ENCODE peak calls at places on chromosomes 4 and X, in ten cellular contexts. One of them, this sample, is unnamed.

GRCh38 chr4:182645511-182645910 is 271.7 kb downstream of the DCTD start:
- DNase-seq in naive thymus-derived CD4-positive, alpha-beta T cell: no peak
- DNase-seq in NCI-H524: no peak
- DNase-seq in stimulated activated CD8-positive, alpha-beta memory T cell treated with anti-CD3 and anti-CD28 coated beads, Interleukin-7, amount 100 ng/mL, for 1 hour: no peak
- DNase-seq in stimulated activated naive B cell treated with anti-CD40 and anti-IgM and Interleukin-4, amounts not matched to agents 10 μg/mL and 1 μg/mL and 100 μg/mL, for 72 hours: no peak
- DNase-seq in lung microvascular endothelial cell: no peak
- DNase-seq in amniotic epithelial cell: no peak
- DNase-seq in Caki2: no peak
- DNase-seq in left ventricle myocardium inferior: no peak
- DNase-seq in A172: no peak
- DNase-seq in this sample: no peak

GRCh38 chrX:56766554-56767412 is 37.7 kb downstream of the NBDY start:
- DNase-seq in Caki2: no peak
- DNase-seq in stimulated activated CD8-positive, alpha-beta memory T cell treated with anti-CD3 and anti-CD28 coated beads, Interleukin-7, amount 100 ng/mL, for 1 hour: no peak
- DNase-seq in stimulated activated naive B cell treated with anti-CD40 and anti-IgM and Interleukin-4, amounts not matched to agents 10 μg/mL and 1 μg/mL and 100 μg/mL, for 72 hours: no peak
- DNase-seq in left ventricle myocardium inferior: no peak
- DNase-seq in naive thymus-derived CD4-positive, alpha-beta T cell: peak
- DNase-seq in lung microvascular endothelial cell: no peak
- DNase-seq in amniotic epithelial cell: peak
- DNase-seq in A172: no peak
- DNase-seq in NCI-H524: no peak
- DNase-seq in this sample: no peak

GRCh38 chr4:6460876-6461275 is 11.5 kb downstream of the PPP2R2C start:
- DNase-seq in left ventricle myocardium inferior: no peak
- DNase-seq in NCI-H524: no peak
- DNase-seq in Caki2: no peak
- DNase-seq in A172: no peak
- DNase-seq in amniotic epithelial cell: no peak
- DNase-seq in stimulated activated naive B cell treated with anti-CD40 and anti-IgM and Interleukin-4, amounts not matched to agents 10 μg/mL and 1 μg/mL and 100 μg/mL, for 72 hours: no peak
- DNase-seq in lung microvascular endothelial cell: no peak
- DNase-seq in naive thymus-derived CD4-positive, alpha-beta T cell: no peak
- DNase-seq in stimulated activated CD8-positive, alpha-beta memory T cell treated with anti-CD3 and anti-CD28 coated beads, Interleukin-7, amount 100 ng/mL, for 1 hour: no peak
- DNase-seq in this sample: no peak

GRCh38 chr4:5558502-5558901 is 149.9 kb downstream of the EVC2 start:
- DNase-seq in stimulated activated CD8-positive, alpha-beta memory T cell treated with anti-CD3 and anti-CD28 coated beads, Interleukin-7, amount 100 ng/mL, for 1 hour: no peak
- DNase-seq in left ventricle myocardium inferior: no peak
- DNase-seq in amniotic epithelial cell: no peak
- DNase-seq in NCI-H524: no peak
- DNase-seq in lung microvascular endothelial cell: no peak
- DNase-seq in naive thymus-derived CD4-positive, alpha-beta T cell: no peak
- DNase-seq in Caki2: no peak
- DNase-seq in A172: no peak
- DNase-seq in stimulated activated naive B cell treated with anti-CD40 and anti-IgM and Interleukin-4, amounts not matched to agents 10 μg/mL and 1 μg/mL and 100 μg/mL, for 72 hours: no peak
- DNase-seq in this sample: no peak

GRCh38 chr4:157840630-157841029 is 332.2 kb downstream of the GASK1B start:
- DNase-seq in Caki2: no peak
- DNase-seq in A172: no peak
- DNase-seq in left ventricle myocardium inferior: no peak
- DNase-seq in stimulated activated CD8-positive, alpha-beta memory T cell treated with anti-CD3 and anti-CD28 coated beads, Interleukin-7, amount 100 ng/mL, for 1 hour: no peak
- DNase-seq in NCI-H524: no peak
- DNase-seq in lung microvascular endothelial cell: no peak
- DNase-seq in amniotic epithelial cell: no peak
- DNase-seq in stimulated activated naive B cell treated with anti-CD40 and anti-IgM and Interleukin-4, amounts not matched to agents 10 μg/mL and 1 μg/mL and 100 μg/mL, for 72 hours: no peak
- DNase-seq in naive thymus-derived CD4-positive, alpha-beta T cell: no peak
- DNase-seq in this sample: no peak

GRCh38 chr4:168515222-168516011 is 18.6 kb downstream of the PALLD start:
- DNase-seq in left ventricle myocardium inferior: peak
- DNase-seq in stimulated activated naive B cell treated with anti-CD40 and anti-IgM and Interleukin-4, amounts not matched to agents 10 μg/mL and 1 μg/mL and 100 μg/mL, for 72 hours: no peak
- DNase-seq in amniotic epithelial cell: no peak
- DNase-seq in Caki2: no peak
- DNase-seq in A172: no peak
- DNase-seq in stimulated activated CD8-positive, alpha-beta memory T cell treated with anti-CD3 and anti-CD28 coated beads, Interleukin-7, amount 100 ng/mL, for 1 hour: no peak
- DNase-seq in lung microvascular endothelial cell: peak
- DNase-seq in naive thymus-derived CD4-positive, alpha-beta T cell: no peak
- DNase-seq in NCI-H524: no peak
- DNase-seq in this sample: no peak

GRCh38 chr4:42588909-42589308 is 68.0 kb downstream of the ATP8A1 start:
- DNase-seq in naive thymus-derived CD4-positive, alpha-beta T cell: no peak
- DNase-seq in stimulated activated naive B cell treated with anti-CD40 and anti-IgM and Interleukin-4, amounts not matched to agents 10 μg/mL and 1 μg/mL and 100 μg/mL, for 72 hours: no peak
- DNase-seq in NCI-H524: no peak
- DNase-seq in lung microvascular endothelial cell: no peak
- DNase-seq in stimulated activated CD8-positive, alpha-beta memory T cell treated with anti-CD3 and anti-CD28 coated beads, Interleukin-7, amount 100 ng/mL, for 1 hour: no peak
- DNase-seq in amniotic epithelial cell: no peak
- DNase-seq in left ventricle myocardium inferior: no peak
- DNase-seq in Caki2: no peak
- DNase-seq in A172: no peak
- DNase-seq in this sample: no peak

GRCh38 chrX:109889289-109890006 is 113.5 kb upstream of the TMEM164 start:
- DNase-seq in amniotic epithelial cell: no peak
- DNase-seq in Caki2: no peak
- DNase-seq in naive thymus-derived CD4-positive, alpha-beta T cell: no peak
- DNase-seq in lung microvascular endothelial cell: peak
- DNase-seq in left ventricle myocardium inferior: no peak
- DNase-seq in stimulated activated CD8-positive, alpha-beta memory T cell treated with anti-CD3 and anti-CD28 coated beads, Interleukin-7, amount 100 ng/mL, for 1 hour: no peak
- DNase-seq in A172: no peak
- DNase-seq in NCI-H524: no peak
- DNase-seq in stimulated activated naive B cell treated with anti-CD40 and anti-IgM and Interleukin-4, amounts not matched to agents 10 μg/mL and 1 μg/mL and 100 μg/mL, for 72 hours: peak
- DNase-seq in this sample: peak

GRCh38 chr4:6560416-6561172 is 14.4 kb upstream of the MAN2B2 start:
- DNase-seq in Caki2: no peak
- DNase-seq in NCI-H524: no peak
- DNase-seq in A172: no peak
- DNase-seq in lung microvascular endothelial cell: no peak
- DNase-seq in naive thymus-derived CD4-positive, alpha-beta T cell: no peak
- DNase-seq in stimulated activated naive B cell treated with anti-CD40 and anti-IgM and Interleukin-4, amounts not matched to agents 10 μg/mL and 1 μg/mL and 100 μg/mL, for 72 hours: no peak
- DNase-seq in amniotic epithelial cell: peak
- DNase-seq in left ventricle myocardium inferior: no peak
- DNase-seq in stimulated activated CD8-positive, alpha-beta memory T cell treated with anti-CD3 and anti-CD28 coated beads, Interleukin-7, amount 100 ng/mL, for 1 hour: no peak
- DNase-seq in this sample: peak

GRCh38 chrX:136652822-136653723 is 5.1 kb downstream of the CD40LG start:
- DNase-seq in NCI-H524: no peak
- DNase-seq in stimulated activated CD8-positive, alpha-beta memory T cell treated with anti-CD3 and anti-CD28 coated beads, Interleukin-7, amount 100 ng/mL, for 1 hour: no peak
- DNase-seq in lung microvascular endothelial cell: no peak
- DNase-seq in left ventricle myocardium inferior: no peak
- DNase-seq in amniotic epithelial cell: no peak
- DNase-seq in Caki2: no peak
- DNase-seq in naive thymus-derived CD4-positive, alpha-beta T cell: no peak
- DNase-seq in A172: no peak
- DNase-seq in stimulated activated naive B cell treated with anti-CD40 and anti-IgM and Interleukin-4, amounts not matched to agents 10 μg/mL and 1 μg/mL and 100 μg/mL, for 72 hours: no peak
- DNase-seq in this sample: no peak

GRCh38 chr4:130025701-130026100 is 929.7 kb downstream of the C4orf33 start:
- DNase-seq in naive thymus-derived CD4-positive, alpha-beta T cell: no peak
- DNase-seq in amniotic epithelial cell: no peak
- DNase-seq in NCI-H524: no peak
- DNase-seq in Caki2: no peak
- DNase-seq in left ventricle myocardium inferior: no peak
- DNase-seq in stimulated activated CD8-positive, alpha-beta memory T cell treated with anti-CD3 and anti-CD28 coated beads, Interleukin-7, amount 100 ng/mL, for 1 hour: no peak
- DNase-seq in stimulated activated naive B cell treated with anti-CD40 and anti-IgM and Interleukin-4, amounts not matched to agents 10 μg/mL and 1 μg/mL and 100 μg/mL, for 72 hours: no peak
- DNase-seq in lung microvascular endothelial cell: no peak
- DNase-seq in A172: no peak
- DNase-seq in this sample: no peak

GRCh38 chr4:80134936-80135701 is 62.1 kb upstream of the ANTXR2 start:
- DNase-seq in lung microvascular endothelial cell: no peak
- DNase-seq in left ventricle myocardium inferior: no peak
- DNase-seq in Caki2: no peak
- DNase-seq in stimulated activated naive B cell treated with anti-CD40 and anti-IgM and Interleukin-4, amounts not matched to agents 10 μg/mL and 1 μg/mL and 100 μg/mL, for 72 hours: no peak
- DNase-seq in amniotic epithelial cell: no peak
- DNase-seq in A172: no peak
- DNase-seq in naive thymus-derived CD4-positive, alpha-beta T cell: no peak
- DNase-seq in NCI-H524: no peak
- DNase-seq in stimulated activated CD8-positive, alpha-beta memory T cell treated with anti-CD3 and anti-CD28 coated beads, Interleukin-7, amount 100 ng/mL, for 1 hour: no peak
- DNase-seq in this sample: no peak

GRCh38 chr4:123631699-123632098 is 235.1 kb downstream of the SPRY1 start:
- DNase-seq in amniotic epithelial cell: peak
- DNase-seq in stimulated activated CD8-positive, alpha-beta memory T cell treated with anti-CD3 and anti-CD28 coated beads, Interleukin-7, amount 100 ng/mL, for 1 hour: no peak
- DNase-seq in NCI-H524: no peak
- DNase-seq in stimulated activated naive B cell treated with anti-CD40 and anti-IgM and Interleukin-4, amounts not matched to agents 10 μg/mL and 1 μg/mL and 100 μg/mL, for 72 hours: no peak
- DNase-seq in A172: peak
- DNase-seq in left ventricle myocardium inferior: no peak
- DNase-seq in naive thymus-derived CD4-positive, alpha-beta T cell: no peak
- DNase-seq in lung microvascular endothelial cell: peak
- DNase-seq in Caki2: no peak
- DNase-seq in this sample: peak

GRCh38 chr4:108043536-108043935 is 53.8 kb downstream of the HADH start:
- DNase-seq in amniotic epithelial cell: no peak
- DNase-seq in left ventricle myocardium inferior: no peak
- DNase-seq in lung microvascular endothelial cell: no peak
- DNase-seq in naive thymus-derived CD4-positive, alpha-beta T cell: peak
- DNase-seq in A172: no peak
- DNase-seq in Caki2: no peak
- DNase-seq in stimulated activated naive B cell treated with anti-CD40 and anti-IgM and Interleukin-4, amounts not matched to agents 10 μg/mL and 1 μg/mL and 100 μg/mL, for 72 hours: no peak
- DNase-seq in stimulated activated CD8-positive, alpha-beta memory T cell treated with anti-CD3 and anti-CD28 coated beads, Interleukin-7, amount 100 ng/mL, for 1 hour: no peak
- DNase-seq in NCI-H524: no peak
- DNase-seq in this sample: no peak

GRCh38 chr4:17276821-17277220 is 235.1 kb downstream of the QDPR start:
- DNase-seq in left ventricle myocardium inferior: peak
- DNase-seq in stimulated activated CD8-positive, alpha-beta memory T cell treated with anti-CD3 and anti-CD28 coated beads, Interleukin-7, amount 100 ng/mL, for 1 hour: no peak
- DNase-seq in naive thymus-derived CD4-positive, alpha-beta T cell: no peak
- DNase-seq in stimulated activated naive B cell treated with anti-CD40 and anti-IgM and Interleukin-4, amounts not matched to agents 10 μg/mL and 1 μg/mL and 100 μg/mL, for 72 hours: no peak
- DNase-seq in NCI-H524: no peak
- DNase-seq in lung microvascular endothelial cell: peak
- DNase-seq in Caki2: no peak
- DNase-seq in A172: no peak
- DNase-seq in amniotic epithelial cell: no peak
- DNase-seq in this sample: peak

GRCh38 chrX:101764538-101764937 is 104.9 kb upstream of the ARMCX2 start:
- DNase-seq in naive thymus-derived CD4-positive, alpha-beta T cell: no peak
- DNase-seq in A172: no peak
- DNase-seq in NCI-H524: no peak
- DNase-seq in lung microvascular endothelial cell: no peak
- DNase-seq in stimulated activated naive B cell treated with anti-CD40 and anti-IgM and Interleukin-4, amounts not matched to agents 10 μg/mL and 1 μg/mL and 100 μg/mL, for 72 hours: no peak
- DNase-seq in amniotic epithelial cell: peak
- DNase-seq in stimulated activated CD8-positive, alpha-beta memory T cell treated with anti-CD3 and anti-CD28 coated beads, Interleukin-7, amount 100 ng/mL, for 1 hour: no peak
- DNase-seq in left ventricle myocardium inferior: no peak
- DNase-seq in Caki2: peak
- DNase-seq in this sample: peak

GRCh38 chr4:145820407-145820806 is 118.2 kb downstream of the ZNF827 start:
- DNase-seq in stimulated activated CD8-positive, alpha-beta memory T cell treated with anti-CD3 and anti-CD28 coated beads, Interleukin-7, amount 100 ng/mL, for 1 hour: no peak
- DNase-seq in naive thymus-derived CD4-positive, alpha-beta T cell: no peak
- DNase-seq in stimulated activated naive B cell treated with anti-CD40 and anti-IgM and Interleukin-4, amounts not matched to agents 10 μg/mL and 1 μg/mL and 100 μg/mL, for 72 hours: no peak
- DNase-seq in lung microvascular endothelial cell: no peak
- DNase-seq in amniotic epithelial cell: no peak
- DNase-seq in left ventricle myocardium inferior: no peak
- DNase-seq in NCI-H524: no peak
- DNase-seq in Caki2: no peak
- DNase-seq in A172: no peak
- DNase-seq in this sample: no peak

GRCh38 chrX:76407795-76408194 is 19.7 kb upstream of the MAGEE1 start:
- DNase-seq in naive thymus-derived CD4-positive, alpha-beta T cell: no peak
- DNase-seq in Caki2: no peak
- DNase-seq in NCI-H524: no peak
- DNase-seq in amniotic epithelial cell: no peak
- DNase-seq in left ventricle myocardium inferior: no peak
- DNase-seq in A172: no peak
- DNase-seq in lung microvascular endothelial cell: no peak
- DNase-seq in stimulated activated CD8-positive, alpha-beta memory T cell treated with anti-CD3 and anti-CD28 coated beads, Interleukin-7, amount 100 ng/mL, for 1 hour: no peak
- DNase-seq in stimulated activated naive B cell treated with anti-CD40 and anti-IgM and Interleukin-4, amounts not matched to agents 10 μg/mL and 1 μg/mL and 100 μg/mL, for 72 hours: no peak
- DNase-seq in this sample: peak

GRCh38 chr4:69750346-69750745 is 10.1 kb downstream of the SULT1B1 start:
- DNase-seq in A172: no peak
- DNase-seq in NCI-H524: no peak
- DNase-seq in stimulated activated naive B cell treated with anti-CD40 and anti-IgM and Interleukin-4, amounts not matched to agents 10 μg/mL and 1 μg/mL and 100 μg/mL, for 72 hours: no peak
- DNase-seq in left ventricle myocardium inferior: no peak
- DNase-seq in lung microvascular endothelial cell: no peak
- DNase-seq in Caki2: no peak
- DNase-seq in stimulated activated CD8-positive, alpha-beta memory T cell treated with anti-CD3 and anti-CD28 coated beads, Interleukin-7, amount 100 ng/mL, for 1 hour: no peak
- DNase-seq in amniotic epithelial cell: no peak
- DNase-seq in naive thymus-derived CD4-positive, alpha-beta T cell: no peak
- DNase-seq in this sample: no peak

GRCh38 chr4:127400736-127401346 is 231.9 kb upstream of the INTU start:
- DNase-seq in amniotic epithelial cell: peak
- DNase-seq in left ventricle myocardium inferior: peak
- DNase-seq in Caki2: peak
- DNase-seq in NCI-H524: peak
- DNase-seq in lung microvascular endothelial cell: peak
- DNase-seq in stimulated activated CD8-positive, alpha-beta memory T cell treated with anti-CD3 and anti-CD28 coated beads, Interleukin-7, amount 100 ng/mL, for 1 hour: no peak
- DNase-seq in naive thymus-derived CD4-positive, alpha-beta T cell: no peak
- DNase-seq in A172: peak
- DNase-seq in stimulated activated naive B cell treated with anti-CD40 and anti-IgM and Interleukin-4, amounts not matched to agents 10 μg/mL and 1 μg/mL and 100 μg/mL, for 72 hours: peak
- DNase-seq in this sample: peak

This sample was measured in HT1080.